ENCODE peak calls at places on chromosomes 5 and 9, in four cellular contexts. V is activated CD8-positive, alpha-beta memory T cell treated with anti-CD3 and anti-CD28 coated beads, Interleukin-2, amount 50 U/mL, for 48 hours; Z is Jurkat, Clone E6-1; C is hippocampal formation. F is an unnamed sample.

GRCh38 chr5:78534148-78535009 is 114.2 kb downstream of the LHFPL2 start:
- DNase-seq in V (no peak), Z (no peak), C (no peak), F (no peak)

GRCh38 chr5:123142206-123142915 is 53.3 kb downstream of the PRDM6 start:
- DNase-seq in C (no peak), Z (no peak), V (no peak), F (no peak)

GRCh38 chr5:110335361-110336046 is 391.0 kb downstream of the TMEM232 start:
- DNase-seq in C (no peak), Z (no peak), V (no peak), F (no peak)

GRCh38 chr9:95963659-95964058 is 88.2 kb downstream of the ERCC6L2 start:
- DNase-seq in V (no peak), Z (no peak), C (no peak), F (no peak)

GRCh38 chr5:158026248-158027031 is 167.5 kb upstream of the CLINT1 start:
- DNase-seq in V (no peak), Z (no peak), C (no peak), F (no peak)

GRCh38 chr9:134651226-134651905 is 9.8 kb downstream of the COL5A1 start:
- DNase-seq in C (no peak), Z (no peak), V (no peak), F (no peak)

GRCh38 chr9:18848657-18849056 is 184.4 kb downstream of the SAXO1 start:
- DNase-seq in Z (no peak), V (no peak), C (no peak), F (no peak)

GRCh38 chr9:81069923-81070322 is 619.4 kb downstream of the TLE1 start:
- DNase-seq in Z (no peak), V (no peak), C (no peak), F (no peak)

GRCh38 chr5:32462618-32463017 is 18.1 kb upstream of the ZFR start:
- DNase-seq in Z (no peak), C (no peak), V (peak), F (no peak)

GRCh38 chr5:40405230-40405629 is 274.5 kb upstream of the PTGER4 start:
- DNase-seq in C (no peak), V (no peak), Z (no peak), F (no peak)

GRCh38 chr9:34253460-34253837 is 74.6 kb downstream of the UBAP1 start:
- DNase-seq in Z (no peak), V (no peak), C (no peak), F (no peak)

GRCh38 chr5:83220331-83220730 is 143.0 kb downstream of the XRCC4 start:
- DNase-seq in C (no peak), Z (no peak), V (no peak), F (peak)

GRCh38 chr9:120394058-120394669 is 185.8 kb downstream of the CDK5RAP2 start:
- DNase-seq in C (no peak), Z (peak), V (peak), F (peak)

F was measured in DND-41.